ENCODE peak calls at places on chromosome 10, in six cellular contexts. G is Peyer's patch, U is OCI-LY7, R is tibial artery, V is suprapubic skin, O is PC-3. X is an unnamed sample. For H3K4me1, the result is how much of the 10 kb centered on the place peaks cover.

GRCh38 chr10:31709028-31709427 is 219.6 kb downstream of the ARHGAP12 start:
- DNase-seq in R (no peak), O (peak), G (no peak), V (no peak), U (no peak), X (peak)

GRCh38 chr10:24642921-24643678 is 80.6 kb downstream of the ARHGAP21 start:
- DNase-seq in U (peak), V (no peak), R (no peak), O (peak), G (no peak), X (peak)

GRCh38 chr10:121154310-121154709 is 303.1 kb downstream of the WDR11 start:
- DNase-seq in O (no peak), R (no peak), U (no peak), V (no peak), G (no peak), X (no peak)

GRCh38 chr10:122149138-122149606 is 121.9 kb upstream of the BTBD16 start:
- DNase-seq in V (peak), U (no peak), R (peak), G (no peak), O (no peak), X (no peak)

GRCh38 chr10:45374451-45375052 is 536 bp downstream of the ALOX5 start:
- DNase-seq in G (no peak), R (no peak), U (peak), V (no peak), O (peak), X (peak)

GRCh38 chr10:6669269-6669859 is 89.3 kb upstream of the PRKCQ start:
- DNase-seq in O (peak), U (peak), R (no peak), V (no peak), G (no peak), X (peak)

GRCh38 chr10:80702143-80702542 is 164.4 kb downstream of the SH2D4B start:
- DNase-seq in O (no peak), G (no peak), V (no peak), U (no peak), R (no peak), X (no peak)

GRCh38 chr10:14688606-14689005 is 86.1 kb downstream of the FAM107B start:
- DNase-seq in U (no peak), V (no peak), G (no peak), O (no peak), R (no peak), X (no peak)

GRCh38 chr10:119521443-119522204 is 20.9 kb downstream of the RGS10 start:
- DNase-seq in O (peak), V (no peak), U (no peak), G (no peak), R (no peak), X (no peak)

GRCh38 chr10:79246209-79246581 is 101.1 kb upstream of the PPIF start:
- DNase-seq in R (peak), O (no peak), V (peak), U (no peak), G (peak), X (no peak)

DNA sequence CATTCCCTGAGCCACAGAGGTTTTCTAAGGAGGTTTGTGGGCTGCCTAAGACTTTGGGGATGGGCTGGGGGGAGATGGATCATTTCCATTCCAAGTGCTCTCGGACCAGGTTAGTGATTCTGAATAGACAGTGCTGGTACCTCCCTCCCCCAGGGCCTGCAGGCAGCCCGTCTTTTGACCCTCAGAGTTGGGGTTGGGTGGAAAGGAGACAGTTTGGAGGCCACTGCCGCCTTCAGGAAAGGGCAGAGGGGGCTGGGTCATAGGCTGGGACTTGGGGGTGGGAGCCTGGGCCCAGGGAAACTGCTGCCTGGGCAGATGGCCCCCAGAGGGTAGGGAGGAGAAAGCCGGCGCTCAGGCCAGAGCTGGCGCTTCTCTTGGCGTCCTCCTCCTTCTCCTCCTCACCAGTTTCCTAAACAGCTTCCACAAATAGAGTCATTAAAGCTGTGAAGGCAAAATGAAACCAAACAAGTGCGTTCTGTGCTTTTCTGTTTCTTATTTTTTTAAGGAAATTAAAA is 4.4 kb downstream of the UNC5B start:
- DNase-seq in G (peak), V (peak), R (no peak), U (no peak), O (no peak), X (no peak)
- H3K4me1 ChIP-seq in G (under half), V (under half), R (under half), U (under half), O (under half), X (under half)

DNA sequence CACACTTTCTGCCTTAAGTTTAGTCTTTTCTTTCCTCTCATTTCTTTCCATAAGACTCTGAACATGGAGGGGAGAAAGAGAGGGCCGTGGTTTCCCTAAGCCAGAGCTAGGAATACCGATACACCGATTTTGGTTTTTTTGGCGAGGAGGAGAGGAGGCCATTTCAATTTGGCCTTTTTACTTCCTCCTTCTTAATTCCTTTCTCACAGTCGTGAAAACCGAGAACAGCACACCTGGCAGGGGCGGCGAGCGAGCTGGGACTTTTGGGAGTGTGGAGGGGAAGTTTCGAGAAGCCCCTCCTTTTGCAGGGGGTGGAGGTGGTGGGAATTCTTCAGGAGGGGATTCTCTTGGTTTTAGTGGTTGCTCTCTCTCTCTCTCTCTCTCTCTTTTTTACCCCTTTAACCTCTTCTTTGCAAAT is 6.2 kb downstream of the GATA3 start:
- DNase-seq in O (no peak), G (no peak), U (no peak), V (no peak), R (no peak), X (no peak)
- H3K4me1 ChIP-seq in O (under half), G (under half), U (under half), V (under half), R (under half), X (under half)

GRCh38 chr10:95475003-95475383 is 86.2 kb downstream of the SORBS1 start:
- DNase-seq in U (no peak), G (no peak), V (no peak), O (no peak), R (no peak), X (no peak)
- H3K4me1 ChIP-seq in U (under half), G (under half), V (under half), O (under half), R (half or more), X (under half)

DNA sequence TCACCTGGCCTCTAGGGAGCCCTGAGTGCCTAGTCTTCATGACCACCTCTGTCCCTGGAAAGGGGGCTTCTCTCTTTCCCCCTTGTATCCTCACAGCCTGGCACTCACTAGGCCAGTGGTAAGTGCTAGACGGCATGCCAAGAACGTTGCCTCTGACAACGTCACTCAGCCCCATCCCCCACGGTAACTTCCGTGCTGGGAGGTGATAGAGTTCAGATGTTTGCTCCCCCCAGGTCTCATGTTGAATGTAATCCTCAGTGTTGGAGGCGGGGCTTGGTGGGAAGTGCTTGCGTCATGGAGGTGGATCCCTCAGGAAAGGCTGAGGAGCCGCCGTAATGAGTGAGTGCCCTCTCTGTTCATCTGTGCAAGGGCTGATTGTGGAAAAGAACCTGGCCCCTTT is 343.3 kb upstream of the MKI67 start:
- DNase-seq in V (no peak), U (no peak), R (no peak), G (no peak), O (no peak), X (no peak)
- H3K4me1 ChIP-seq in V (under half), U (under half), R (under half), G (under half), O (under half), X (under half)

GRCh38 chr10:35326466-35327235 is 9.7 kb upstream of the CCNY start:
- DNase-seq in R (no peak), G (no peak), O (no peak), U (no peak), V (no peak), X (no peak)
- H3K4me1 ChIP-seq in R (under half), G (under half), O (under half), U (under half), V (under half), X (under half)

GRCh38 chr10:75121322-75121721 is 9.9 kb downstream of the SAMD8 start:
- DNase-seq in O (no peak), V (no peak), U (no peak), G (no peak), R (no peak), X (peak)

GRCh38 chr10:75123088-75123682 is 11.7 kb downstream of the SAMD8 start:
- DNase-seq in G (no peak), R (no peak), V (no peak), U (no peak), O (no peak), X (no peak)

GRCh38 chr10:75117996-75118395 is 6.5 kb downstream of the SAMD8 start:
- DNase-seq in R (no peak), U (no peak), V (no peak), G (no peak), O (no peak), X (no peak)

GRCh38 chr10:75126277-75126676 is 14.8 kb downstream of the SAMD8 start:
- DNase-seq in V (no peak), U (no peak), O (peak), R (no peak), G (no peak), X (no peak)

GRCh38 chr10:75122505-75122904 is 11.0 kb downstream of the SAMD8 start:
- DNase-seq in O (no peak), R (no peak), V (no peak), U (no peak), G (no peak), X (no peak)
- H3K4me1 ChIP-seq in O (under half), R (under half), V (under half), U (under half), G (under half), X (under half)

GRCh38 chr10:124614003-124614659 is 130.0 kb downstream of the FAM53B start:
- DNase-seq in R (no peak), G (no peak), V (no peak), U (no peak), O (no peak), X (no peak)

GRCh38 chr10:124618674-124619073 is 125.5 kb downstream of the FAM53B start:
- DNase-seq in O (no peak), U (no peak), G (no peak), V (no peak), R (no peak), X (no peak)

GRCh38 chr10:124616836-124617130 is 127.4 kb downstream of the FAM53B start:
- DNase-seq in V (no peak), O (no peak), G (no peak), R (no peak), U (no peak), X (no peak)

GRCh38 chr10:124615259-124615658 is 128.9 kb downstream of the FAM53B start:
- DNase-seq in O (no peak), G (no peak), R (no peak), U (no peak), V (no peak), X (no peak)

DNA sequence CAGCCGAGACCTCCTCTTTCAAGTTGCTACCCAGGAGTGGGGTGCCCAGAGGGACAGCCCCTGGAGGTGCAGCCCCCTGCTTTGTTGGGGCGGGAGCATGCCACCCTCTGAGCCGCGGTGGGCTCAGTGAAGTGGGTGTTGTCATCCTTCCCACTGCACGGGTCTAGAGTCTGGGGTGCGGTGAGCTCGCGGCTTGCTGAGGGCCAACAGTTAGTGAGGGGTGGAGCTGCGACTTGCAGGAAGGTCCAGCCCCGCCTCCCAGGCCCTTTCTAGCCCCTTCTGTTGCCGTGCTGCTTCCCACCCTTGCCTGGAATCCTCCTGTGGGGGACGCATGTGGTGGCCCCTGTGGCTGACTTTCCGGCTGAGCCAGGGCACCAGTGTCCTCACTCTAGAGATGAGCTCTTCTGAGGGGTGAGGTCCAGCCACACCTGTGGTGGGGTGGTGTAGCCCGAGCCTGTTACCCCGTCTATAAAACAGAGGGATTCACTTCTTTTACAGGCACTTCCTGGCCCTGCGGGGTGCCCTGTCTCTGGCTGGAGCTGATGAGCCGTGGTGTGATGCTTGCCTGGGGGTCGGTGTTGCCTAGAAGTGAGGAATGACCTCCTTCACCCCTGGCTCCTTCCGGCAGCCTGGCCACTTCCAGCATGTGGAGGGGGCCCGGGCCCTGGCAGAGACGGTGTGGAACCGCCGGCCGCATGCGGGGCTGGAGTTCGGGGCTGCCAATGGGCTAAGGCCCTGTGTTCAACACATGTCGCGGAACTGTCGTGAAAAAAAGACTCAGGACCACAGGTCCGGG is 127.9 kb downstream of the FAM53B start:
- DNase-seq in U (no peak), V (no peak), G (no peak), R (no peak), O (no peak), X (no peak)
- H3K4me1 ChIP-seq in U (half or more), V (under half), G (under half), R (under half), O (under half), X (under half)